ENCODE peak calls at places on chromosome 16, in five cellular contexts. E is A549, K is lung, C is neural progenitor cell, J is cardiac muscle cell. S is an unnamed sample.

GRCh38 chr16:77680496-77680895 is 41.8 kb upstream of the NUDT7 start:
- DNase-seq in E (no peak), K (no peak), C (no peak), J (no peak), S (no peak)

GRCh38 chr16:88785106-88785924 is at the start of gene PIEZO1:
- DNase-seq in E (peak; percentile 70), K (peak; percentile 79), C (peak; percentile 70), J (peak; percentile 80), S (no peak)

GRCh38 chr16:88719267-88719932 is 13.1 kb downstream of the CTU2 start:
- DNase-seq in E (no peak), K (no peak), C (no peak), J (no peak), S (no peak)

GRCh38 chr16:26666486-26666885 is 400.2 kb upstream of the C16orf82 start:
- DNase-seq in E (no peak), K (no peak), C (no peak), J (no peak), S (no peak)

GRCh38 chr16:88908307-88908706 is 41.8 kb upstream of the PABPN1L start:
- DNase-seq in E (no peak), K (no peak), C (no peak), J (no peak), S (no peak)

GRCh38 chr16:87246269-87247065 is 70.7 kb downstream of the C16orf95 start:
- DNase-seq in E (no peak), K (no peak), C (no peak), J (no peak), S (no peak)

GRCh38 chr16:13957197-13958078 is 37.5 kb downstream of the ERCC4 start:
- DNase-seq in E (peak; percentile 99), K (peak; percentile 68), C (peak; percentile 28), J (no peak), S (no peak)

GRCh38 chr16:17777461-17777863 is 306.7 kb upstream of the XYLT1 start:
- DNase-seq in E (no peak), K (no peak), C (no peak), J (no peak), S (no peak)

GRCh38 chr16:17282247-17282646 is 188.5 kb downstream of the XYLT1 start:
- DNase-seq in E (no peak), K (no peak), C (no peak), J (no peak), S (no peak)

GRCh38 chr16:72093448-72094265 is at the start of the genes DHX38 and TXNL4B:
- DNase-seq in E (peak; percentile 99), K (peak; percentile 96), C (peak; percentile 99), J (peak; percentile 99), S (peak; percentile 97)

GRCh38 chr16:19751478-19751877 is 33.4 kb downstream of the IQCK start:
- DNase-seq in E (no peak), K (no peak), C (no peak), J (no peak), S (no peak)
- H3K27ac ChIP-seq in E (no peak overlapping the region), K (no peak overlapping the region), C (no peak overlapping the region), J (no peak overlapping the region), S (no peak overlapping the region)

DNA sequence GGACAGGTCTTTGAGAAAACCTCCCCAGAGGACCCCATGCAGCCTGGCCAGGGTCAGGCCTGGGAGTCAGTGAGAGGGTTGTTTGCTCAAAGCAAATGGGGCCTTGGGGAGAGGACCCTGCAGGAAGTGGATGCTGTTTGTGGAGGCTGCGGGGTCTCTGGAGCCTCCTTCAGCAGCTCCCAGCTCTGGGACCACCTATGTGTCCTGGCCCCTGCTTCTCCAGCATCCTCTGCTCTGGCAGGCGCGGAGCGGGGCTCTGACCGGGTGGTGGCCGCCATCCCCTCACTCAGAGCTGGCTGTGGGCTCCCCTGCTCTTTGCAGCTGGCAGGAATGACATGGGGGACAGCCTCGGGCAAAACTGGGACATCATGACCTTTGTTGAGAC is 29.8 kb upstream of the CIBAR2 start:
- DNase-seq in E (no peak), K (no peak), C (no peak), J (no peak), S (no peak)
- H3K4me1 ChIP-seq in E (peaks cover 7% of the 10 kb centered on the region), K (peaks cover 17% of the 10 kb centered on the region), C (peaks cover 8% of the 10 kb centered on the region), J (peaks cover 15% of the 10 kb centered on the region), S (peaks cover 1% of the 10 kb centered on the region)

GRCh38 chr16:53156516-53156915 is 101.7 kb downstream of the CHD9 start:
- DNase-seq in E (no peak), K (no peak), C (no peak), J (no peak), S (no peak)

GRCh38 chr16:53154513-53154912 is 99.7 kb downstream of the CHD9 start:
- DNase-seq in E (no peak), K (no peak), C (no peak), J (peak; percentile 29), S (no peak)

GRCh38 chr16:53150769-53151168 is 96.0 kb downstream of the CHD9 start:
- DNase-seq in E (no peak), K (no peak), C (no peak), J (no peak), S (no peak)

GRCh38 chr16:53152321-53152720 is 97.5 kb downstream of the CHD9 start:
- DNase-seq in E (no peak), K (no peak), C (no peak), J (peak; percentile 21), S (no peak)

DNA sequence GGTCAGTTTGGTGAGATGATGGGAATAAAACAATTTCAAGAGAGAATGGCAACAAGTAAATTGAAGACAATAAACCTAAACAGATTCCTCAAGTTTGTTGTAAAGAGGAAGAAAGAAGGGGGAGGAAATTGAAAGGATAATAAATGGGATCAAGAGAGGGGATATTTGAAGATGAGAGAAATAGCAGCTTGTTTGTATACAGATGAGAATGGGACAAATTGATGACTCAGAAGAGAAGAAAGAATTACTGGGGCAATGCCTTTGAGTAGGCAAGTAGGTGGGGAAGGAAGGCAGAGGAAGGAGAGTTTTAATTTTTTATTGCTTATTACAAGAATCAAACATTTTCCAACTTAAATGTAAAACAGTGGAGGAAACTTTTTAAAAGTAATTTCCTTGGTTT is 98.3 kb downstream of the CHD9 start:
- DNase-seq in E (no peak), K (no peak), C (no peak), J (no peak), S (no peak)
- H3K27ac ChIP-seq in E (no peak overlapping the region), K (no peak overlapping the region), C (no peak overlapping the region), J (no peak overlapping the region), S (no peak overlapping the region)

GRCh38 chr16:28191364-28191985 is 20.3 kb downstream of the XPO6 start:
- DNase-seq in E (no peak), K (no peak), C (no peak), J (no peak), S (no peak)
- H3K4me1 ChIP-seq in E (peaks cover 54% of the 10 kb centered on the region), K (peaks cover 8% of the 10 kb centered on the region), C (no peaks in the 10 kb centered on the region), J (no peaks in the 10 kb centered on the region), S (peaks cover 3% of the 10 kb centered on the region)

DNA sequence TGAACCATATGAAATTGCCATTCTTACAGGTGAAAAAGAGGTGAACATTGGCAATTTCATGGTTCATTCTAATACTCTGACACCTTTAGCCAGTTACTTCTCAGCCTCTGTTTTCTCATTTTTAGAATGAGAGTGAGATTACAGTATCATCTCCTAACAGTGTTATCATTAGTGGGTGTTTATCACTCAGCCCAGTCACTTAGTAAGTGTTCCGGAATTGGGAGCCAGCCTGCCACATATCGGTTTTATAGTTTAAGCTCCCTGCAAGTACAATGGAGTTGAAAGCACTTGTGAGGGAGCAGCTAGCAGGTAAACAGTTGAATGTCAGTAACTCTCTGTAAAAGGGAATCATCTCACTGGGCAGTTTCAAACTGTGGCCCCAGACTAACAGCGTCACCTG is 583.1 kb upstream of the HSBP1 start:
- DNase-seq in E (no peak), K (no peak), C (no peak), J (no peak), S (no peak)
- H3K27ac ChIP-seq in E (no peak overlapping the region), K (no peak overlapping the region), C (no peak overlapping the region), J (no peak overlapping the region), S (no peak overlapping the region)

DNA sequence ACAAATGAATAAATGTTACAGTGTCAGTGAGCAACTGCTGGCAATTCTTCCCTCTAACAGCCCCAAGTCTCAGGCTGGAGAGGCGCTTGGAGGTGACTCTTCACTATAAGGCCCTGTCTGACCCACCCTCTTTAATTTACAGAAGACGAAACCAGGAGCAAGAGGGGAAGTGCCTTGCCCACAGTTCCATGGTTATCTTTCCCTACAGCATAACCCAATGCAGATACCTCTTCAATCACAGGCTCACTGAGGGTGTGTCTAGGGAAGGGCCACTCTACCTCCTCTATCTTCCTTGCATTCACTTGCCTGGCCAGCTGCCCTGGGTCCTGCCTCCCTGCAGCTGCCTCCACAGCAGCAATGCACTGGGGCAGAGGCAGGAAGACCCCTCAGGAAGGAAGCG is 9.6 kb upstream of the N4BP1 start:
- DNase-seq in E (no peak), K (no peak), C (no peak), J (no peak), S (no peak)
- H3K4me1 ChIP-seq in E (peaks cover 8% of the 10 kb centered on the region), K (peaks cover 21% of the 10 kb centered on the region), C (no peaks in the 10 kb centered on the region), J (peaks cover 12% of the 10 kb centered on the region), S (peaks cover 2% of the 10 kb centered on the region)

DNA sequence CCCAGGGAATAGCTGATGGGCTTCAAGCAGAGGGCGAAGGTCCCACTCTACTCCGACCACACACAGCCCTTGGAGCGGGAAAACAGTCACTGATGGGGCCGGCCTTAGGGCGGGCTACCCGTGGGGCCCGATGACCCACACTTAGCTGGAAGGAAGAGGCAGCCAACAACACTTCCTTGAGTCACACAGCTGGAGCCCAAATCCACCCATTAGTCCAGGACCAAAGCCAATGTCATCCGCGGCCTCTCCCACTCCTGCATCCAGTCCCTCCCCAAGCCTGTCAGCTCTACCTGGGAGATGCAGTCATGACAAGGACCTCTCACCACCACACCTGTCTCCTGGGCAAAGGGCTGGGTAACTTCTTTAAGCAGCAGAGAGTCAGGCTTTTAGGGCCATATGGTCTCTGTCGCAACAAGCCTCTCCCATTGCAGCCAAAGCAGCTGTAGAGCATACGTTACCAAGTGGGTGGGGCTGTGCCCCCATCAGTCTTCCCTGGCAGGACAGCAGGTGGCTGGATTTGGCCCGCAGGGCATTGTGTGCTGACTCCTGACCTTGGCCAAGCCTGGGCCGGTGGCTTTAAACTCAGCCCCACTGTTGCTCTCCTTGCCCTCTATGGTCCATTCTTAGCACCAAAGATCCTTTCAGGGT is 110.7 kb downstream of the SOCS1 start:
- DNase-seq in E (no peak), K (no peak), C (no peak), J (no peak), S (no peak)
- H3K27ac ChIP-seq in E (no peak overlapping the region), K (no peak overlapping the region), C (no peak overlapping the region), J (no peak overlapping the region), S (no peak overlapping the region)

S was measured in iPS DF 6.9.